ENCODE peak calls at places on chromosomes 11 and 22, in six cellular contexts. U, R, H, M, T and O are unnamed samples. For H3K4me1 and H3K36me3, the result is how much of the 10 kb centered on the place peaks cover.

GRCh38 chr11:123238297-123238696 is 43.2 kb upstream of the CLMP start:
- DNase-seq in U (no peak), R (no peak), H (no peak), M (peak), T (no peak), O (no peak)

GRCh38 chr11:28110108-28110838 is 2.1 kb downstream of the METTL15 start:
- DNase-seq in U (peak), R (peak), H (peak), M (peak), T (peak), O (peak)

GRCh38 chr22:42754658-42755057 is 34.0 kb upstream of the A4GALT start:
- DNase-seq in U (peak), R (no peak), H (no peak), M (no peak), T (no peak), O (no peak)

GRCh38 chr11:24351179-24351578 is 145.7 kb upstream of the LUZP2 start:
- DNase-seq in U (no peak), R (no peak), H (no peak), M (no peak), T (no peak), O (no peak)

GRCh38 chr11:78451371-78452150 is 33.9 kb upstream of the GAB2 start:
- DNase-seq in U (no peak), R (no peak), H (no peak), M (no peak), T (no peak), O (no peak)

GRCh38 chr11:35357893-35358292 is 61.5 kb downstream of the SLC1A2 start:
- DNase-seq in U (peak), R (no peak), H (no peak), M (no peak), T (no peak), O (no peak)

GRCh38 chr11:128394436-128395089 is 192.8 kb downstream of the ETS1 start:
- DNase-seq in U (no peak), R (no peak), H (no peak), M (no peak), T (no peak), O (no peak)

GRCh38 chr11:69243496-69244200 is 50.3 kb upstream of the MYEOV start:
- DNase-seq in U (no peak), R (no peak), H (no peak), M (peak), T (no peak), O (no peak)

GRCh38 chr11:99937330-99937729 is 749.8 kb upstream of the ARHGAP42 start:
- DNase-seq in U (no peak), R (no peak), H (no peak), M (no peak), T (no peak), O (no peak)

GRCh38 chr22:27796829-27797792 is 4.4 kb downstream of the MN1 start:
- DNase-seq in U (no peak), R (no peak), H (no peak), M (no peak), T (no peak), O (no peak)

GRCh38 chr11:86954288-86955110 is 696 bp downstream of the FZD4 start:
- DNase-seq in U (peak), R (no peak), H (no peak), M (peak), T (no peak), O (peak)

GRCh38 chr11:7826316-7826715 is 29.6 kb upstream of the OR5P2 start:
- DNase-seq in U (no peak), R (no peak), H (no peak), M (no peak), T (no peak), O (no peak)

GRCh38 chr11:75474240-75474639 is 41.2 kb upstream of the KLHL35 start:
- DNase-seq in U (no peak), R (no peak), H (no peak), M (no peak), T (no peak), O (no peak)

GRCh38 chr11:69320756-69321741 is 27.1 kb downstream of the MYEOV start:
- DNase-seq in U (no peak), R (no peak), H (no peak), M (peak), T (no peak), O (peak)

DNA sequence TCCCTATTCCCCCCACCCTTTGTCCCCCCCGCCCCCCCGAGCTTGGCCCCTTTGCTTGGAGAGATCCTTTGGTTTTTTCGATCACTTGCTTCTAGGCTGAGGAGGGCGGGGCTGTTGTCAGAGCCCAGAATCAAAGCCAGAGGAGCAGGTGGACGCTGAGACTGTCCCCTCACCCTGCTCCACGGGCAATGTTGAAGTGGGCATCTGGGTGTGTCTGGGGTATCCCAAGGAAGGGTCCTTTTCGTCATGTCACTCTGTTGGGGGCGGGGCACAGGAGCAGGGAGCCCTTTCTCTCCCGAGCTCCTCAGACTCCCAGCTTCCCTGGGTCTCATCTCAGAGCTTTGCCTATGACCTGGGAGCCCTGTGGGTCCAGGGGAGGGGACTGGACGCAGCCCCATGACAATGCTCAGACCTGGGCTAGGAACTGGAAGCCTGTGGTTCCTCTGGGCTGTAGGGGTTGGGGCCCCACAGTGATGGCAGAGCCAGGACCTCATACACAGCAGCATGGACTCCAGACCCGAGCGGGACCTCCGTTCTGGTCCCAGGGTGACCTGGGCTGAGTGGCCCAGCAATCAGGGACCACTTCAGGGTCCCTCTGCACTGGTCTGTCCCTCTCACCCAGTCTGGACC is 2.9 kb upstream of the APOBEC3A start:
- DNase-seq in U (no peak), R (no peak), H (no peak), M (no peak), T (no peak), O (no peak)
- H3K4me1 ChIP-seq in U (under half), R (under half), H (under half), M (under half), T (under half), O (under half)

DNA sequence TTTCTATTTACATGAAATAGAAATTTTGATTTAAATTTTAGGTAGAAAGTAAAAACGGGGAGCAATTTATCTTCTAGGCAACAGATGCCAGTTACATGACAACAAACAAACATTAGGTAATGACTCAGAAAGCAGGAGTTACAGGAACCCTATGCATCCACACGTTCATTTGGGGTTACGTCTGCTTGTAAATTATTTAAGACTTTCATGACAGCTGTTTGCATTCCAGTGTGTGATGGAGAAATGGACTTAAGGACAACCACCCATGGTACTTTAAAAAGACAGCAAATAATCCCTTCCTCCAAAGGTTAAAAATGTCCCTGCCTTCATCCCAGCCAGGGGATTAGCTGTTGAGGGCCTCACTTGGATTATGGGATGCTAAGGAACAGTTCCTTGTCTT is 11.8 kb downstream of the E2F8 start:
- DNase-seq in U (no peak), R (no peak), H (no peak), M (no peak), T (no peak), O (no peak)
- H3K36me3 ChIP-seq in U (under half), R (under half), H (under half), M (under half), T (under half), O (under half)

DNA sequence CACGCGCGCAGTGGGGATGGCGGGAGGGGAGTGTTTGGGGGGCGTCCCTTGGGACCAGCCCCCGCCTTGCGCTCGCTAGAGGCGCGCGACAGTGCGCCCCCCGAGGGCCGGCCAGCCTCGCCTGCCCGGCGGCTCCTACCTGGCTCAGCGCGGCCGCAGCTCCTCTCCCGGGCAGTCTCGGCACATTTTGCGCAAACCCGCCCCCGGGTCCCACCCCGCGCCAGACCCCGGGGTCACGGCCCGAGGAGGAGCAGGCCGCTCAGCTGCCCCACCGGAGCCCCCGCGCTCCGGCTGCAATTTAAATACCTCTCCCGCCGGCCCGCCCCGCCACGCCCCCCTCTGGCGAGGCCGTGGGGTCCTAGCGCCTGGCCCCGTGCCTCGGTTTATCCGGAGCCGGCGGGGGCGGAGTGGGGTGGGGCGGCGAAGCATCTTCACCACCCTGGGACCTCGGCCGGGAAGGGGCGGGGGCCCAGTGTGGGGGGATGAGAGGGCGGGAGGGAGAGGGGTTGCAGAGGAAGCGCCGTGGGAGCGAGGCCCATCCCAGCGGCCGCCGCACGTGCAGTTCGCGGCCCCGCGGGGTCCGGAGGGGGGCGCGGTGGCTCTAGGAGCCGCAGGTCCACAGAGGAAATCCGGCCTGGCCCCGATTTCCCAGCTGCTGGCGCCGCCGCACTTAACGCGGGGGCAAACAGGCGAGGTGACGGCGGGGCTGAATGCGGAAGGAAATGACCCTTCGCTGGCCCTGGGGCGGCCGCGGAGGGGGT is at the start of gene LRRC32:
- DNase-seq in U (no peak), R (no peak), H (no peak), M (peak), T (no peak), O (peak)
- TF ChIP-seq CTCF in U (no peak), R (peak), H (no peak), M (no peak), T (no peak), O (peak)

GRCh38 chr22:17924735-17925727 is 99.3 kb downstream of the MICAL3 start:
- DNase-seq in U (peak), R (no peak), H (no peak), M (no peak), T (no peak), O (no peak)
- H3K4me1 ChIP-seq in U (half or more), R (half or more), H (under half), M (half or more), T (under half), O (under half)

GRCh38 chr22:20740222-20740951 is 33.5 kb upstream of the SERPIND1 start:
- DNase-seq in U (no peak), R (no peak), H (no peak), M (no peak), T (no peak), O (no peak)
- H3K36me3 ChIP-seq in U (under half), R (under half), H (under half), M (half or more), T (under half), O (under half)

GRCh38 chr22:36369004-36369921 is 18.5 kb downstream of the MYH9 start:
- DNase-seq in U (no peak), R (no peak), H (no peak), M (no peak), T (no peak), O (no peak)

GRCh38 chr22:36367066-36367465 is 20.7 kb downstream of the MYH9 start:
- DNase-seq in U (no peak), R (no peak), H (no peak), M (no peak), T (no peak), O (no peak)

GRCh38 chr22:36367479-36367878 is 20.3 kb downstream of the MYH9 start:
- DNase-seq in U (no peak), R (no peak), H (no peak), M (no peak), T (no peak), O (no peak)

GRCh38 chr22:36369922-36370781 is 17.6 kb downstream of the MYH9 start:
- DNase-seq in U (peak), R (no peak), H (peak), M (peak), T (no peak), O (peak)

GRCh38 chr22:36368359-36368983 is 19.3 kb downstream of the MYH9 start:
- DNase-seq in U (peak), R (no peak), H (no peak), M (no peak), T (no peak), O (no peak)
- TF ChIP-seq CTCF in U (peak), R (no peak), H (no peak), M (no peak), T (no peak), O (peak)

GRCh38 chr22:33564683-33565082 is 355.6 kb downstream of the LARGE1 start:
- DNase-seq in U (no peak), R (no peak), H (no peak), M (no peak), T (no peak), O (no peak)

GRCh38 chr22:33563568-33563967 is 356.7 kb downstream of the LARGE1 start:
- DNase-seq in U (no peak), R (no peak), H (no peak), M (no peak), T (no peak), O (no peak)

GRCh38 chr22:33568934-33569496 is 351.3 kb downstream of the LARGE1 start:
- DNase-seq in U (no peak), R (no peak), H (no peak), M (no peak), T (peak), O (no peak)

GRCh38 chr22:33562484-33562883 is 357.8 kb downstream of the LARGE1 start:
- DNase-seq in U (no peak), R (no peak), H (no peak), M (no peak), T (no peak), O (no peak)

GRCh38 chr22:33565580-33565995 is 354.7 kb downstream of the LARGE1 start:
- DNase-seq in U (no peak), R (no peak), H (no peak), M (no peak), T (no peak), O (no peak)
- H3K4me1 ChIP-seq in U (under half), R (under half), H (under half), M (under half), T (under half), O (under half)

DNA sequence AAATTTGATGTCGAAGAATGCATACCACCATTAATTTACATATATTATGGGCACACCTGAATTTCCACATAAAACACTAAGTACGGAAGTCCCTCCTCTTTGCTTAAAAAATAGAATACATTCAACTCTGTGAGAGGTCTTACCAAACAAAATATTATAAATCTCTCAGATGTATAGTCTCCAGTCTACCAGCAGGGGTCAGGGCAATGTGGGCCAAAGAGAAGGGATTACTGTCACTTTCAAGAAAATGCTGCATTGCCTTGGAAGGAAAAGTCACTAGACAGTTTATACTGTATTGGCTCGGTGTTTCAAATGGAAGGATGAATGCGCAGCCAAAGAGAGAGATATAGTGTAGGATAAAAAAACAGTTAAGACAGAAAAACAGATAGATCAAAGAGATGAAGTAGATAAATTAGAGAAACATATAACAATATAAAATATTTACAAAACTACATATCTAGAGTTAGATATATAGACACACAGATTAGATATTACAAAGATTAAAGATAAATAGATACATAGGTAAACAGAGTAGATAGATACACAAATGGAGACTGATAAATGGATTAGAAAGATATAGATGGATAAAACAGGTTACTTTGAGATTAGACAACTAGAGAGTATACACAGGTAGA is 20.9 kb downstream of the SERGEF start:
- DNase-seq in U (peak), R (no peak), H (no peak), M (no peak), T (peak), O (no peak)
- H3K36me3 ChIP-seq in U (under half), R (under half), H (under half), M (half or more), T (under half), O (under half)

GRCh38 chr22:47001288-47001687 is 238.8 kb downstream of the TBC1D22A start:
- DNase-seq in U (no peak), R (no peak), H (no peak), M (no peak), T (peak), O (no peak)

GRCh38 chr22:47000888-47001287 is 238.4 kb downstream of the TBC1D22A start:
- DNase-seq in U (peak), R (no peak), H (no peak), M (no peak), T (peak), O (no peak)

GRCh38 chr22:47005506-47006408 is 243.3 kb downstream of the TBC1D22A start:
- DNase-seq in U (no peak), R (no peak), H (no peak), M (no peak), T (no peak), O (no peak)

GRCh38 chr22:47000256-47000655 is 237.8 kb downstream of the TBC1D22A start:
- DNase-seq in U (no peak), R (no peak), H (no peak), M (peak), T (no peak), O (no peak)

DNA sequence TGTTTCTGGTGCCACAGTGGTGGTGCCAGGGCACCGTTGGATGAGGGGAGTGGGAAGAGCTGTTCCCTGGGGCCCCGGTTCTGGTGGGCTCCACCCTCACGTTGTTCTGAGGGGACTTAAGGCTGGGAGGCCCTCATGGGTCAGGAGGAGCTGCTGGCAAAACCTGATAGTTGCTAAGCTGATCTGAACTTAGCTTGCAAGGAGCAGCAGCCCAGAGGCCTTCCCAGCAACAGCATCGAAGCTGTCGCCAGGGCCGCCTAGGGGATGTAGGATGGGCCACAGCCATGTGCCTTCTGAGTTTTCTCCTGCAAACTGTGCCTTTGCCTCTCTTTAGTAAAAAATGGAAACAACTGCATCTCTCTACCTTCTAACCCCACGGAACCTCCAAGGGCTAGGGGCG is 240.2 kb downstream of the TBC1D22A start:
- DNase-seq in U (no peak), R (no peak), H (no peak), M (peak), T (no peak), O (no peak)
- TF ChIP-seq CTCF in U (no peak), R (no peak), H (no peak), M (no peak), T (no peak), O (no peak)

DNA sequence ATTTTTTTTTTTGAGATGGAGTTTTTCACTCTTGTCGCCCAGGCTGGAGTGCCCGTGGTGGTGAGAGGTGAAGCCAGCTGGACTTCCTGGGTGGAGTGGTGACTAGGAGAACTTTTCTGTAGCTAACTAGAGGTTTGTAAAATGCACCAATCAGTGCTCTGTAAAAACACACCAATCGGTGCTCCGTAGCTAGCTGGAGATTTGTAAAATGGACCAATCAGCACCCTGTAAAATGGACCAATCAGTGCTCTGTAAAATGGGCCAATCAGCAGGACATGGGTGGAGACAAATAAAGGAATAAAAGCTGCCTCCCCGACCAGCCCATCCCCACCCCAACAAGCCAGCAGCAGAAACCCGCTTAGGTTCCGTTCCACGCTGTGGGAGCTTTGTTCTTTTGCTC is 4.4 kb upstream of the RAPSN start:
- DNase-seq in U (no peak), R (no peak), H (no peak), M (no peak), T (no peak), O (no peak)
- H3K4me1 ChIP-seq in U (under half), R (under half), H (under half), M (under half), T (under half), O (under half)